ENCODE peak calls at places on chromosomes 3 and 15, in four cellular contexts. W is upper lobe of right lung, J is brain microvascular endothelial cell, B is mesothelial cell of epicardium. U is an unnamed sample.

GRCh38 chr3:88192010-88192409 is 42.3 kb downstream of the C3orf38 start:
- DNase-seq in W (no peak), J (no peak), B (no peak), U (no peak)

GRCh38 chr3:66200147-66200546 is 20.7 kb upstream of the SLC25A26 start:
- DNase-seq in W (no peak), J (no peak), B (no peak), U (no peak)

GRCh38 chr3:37779289-37780152 is 82.2 kb upstream of the CTDSPL start:
- DNase-seq in W (no peak), J (peak), B (no peak), U (peak)

GRCh38 chr3:13189639-13190375 is 116.6 kb upstream of the IQSEC1 start:
- DNase-seq in W (no peak), J (peak), B (no peak), U (no peak)

GRCh38 chr3:60125686-60126085 is 1075.9 kb upstream of the CFAP20DC start:
- DNase-seq in W (no peak), J (no peak), B (no peak), U (no peak)

GRCh38 chr3:139388961-139389551 is 391 bp downstream of the COPB2 start:
- DNase-seq in W (no peak), J (no peak), B (no peak), U (peak)

GRCh38 chr15:34126522-34126921 is 24.6 kb downstream of the PGBD4 start:
- DNase-seq in W (no peak), J (no peak), B (no peak), U (no peak)

GRCh38 chr15:74791007-74791406 is 9.1 kb downstream of the CSK start:
- DNase-seq in W (no peak), J (no peak), B (no peak), U (no peak)

GRCh38 chr15:96331942-96332853 is 1.7 kb downstream of the NR2F2 start:
- DNase-seq in W (peak), J (peak), B (peak), U (peak)

GRCh38 chr3:188243124-188243795 is 89.3 kb downstream of the LPP start:
- DNase-seq in W (no peak), J (no peak), B (no peak), U (no peak)

GRCh38 chr15:70374096-70374495 is 276.4 kb upstream of the TLE3 start:
- DNase-seq in W (peak), J (no peak), B (no peak), U (no peak)

GRCh38 chr3:29171583-29171990 is 109.3 kb upstream of the RBMS3 start:
- DNase-seq in W (no peak), J (peak), B (no peak), U (no peak)

GRCh38 chr15:73935547-73935946 is 9.3 kb downstream of the LOXL1 start:
- DNase-seq in W (no peak), J (no peak), B (no peak), U (no peak)

GRCh38 chr3:119420196-119420595 is 43.2 kb downstream of the TMEM39A start:
- DNase-seq in W (no peak), J (no peak), B (no peak), U (no peak)

GRCh38 chr15:71137138-71137518 is 21.9 kb downstream of the THSD4 start:
- DNase-seq in W (no peak), J (no peak), B (no peak), U (no peak)

GRCh38 chr15:40354408-40355171 is 3.4 kb upstream of the DISP2 start:
- DNase-seq in W (no peak), J (no peak), B (peak), U (peak)

GRCh38 chr15:57403946-57404345 is 27.6 kb downstream of the CGNL1 start:
- DNase-seq in W (no peak), J (no peak), B (no peak), U (no peak)

U was measured in GM13977.